ENCODE peak calls at places on chromosomes 3 and 15, in five cellular contexts. L is uterus; V is foreskin keratinocyte; O is CD4-positive, alpha-beta T cell; M is fibroblast of lung. R is an unnamed sample.
A peak's percentile ranks its signal among the peaks of the same experiment; 100 is the strongest.

GRCh38 chr15:63928185-63928852 is 94.6 kb upstream of the HERC1 start:
- DNase-seq in O (no peak), V (no peak), L (no peak), M (no peak), R (no peak)

GRCh38 chr3:13622356-13622755 is 73.4 kb downstream of the FBLN2 start:
- DNase-seq in M (no peak), O (no peak), L (no peak), V (no peak), R (no peak)

GRCh38 chr3:174243194-174243593 is 615.9 kb upstream of the NAALADL2 start:
- DNase-seq in M (peak; percentile 42), V (no peak), O (no peak), L (no peak), R (no peak)

GRCh38 chr15:89801471-89802205 is 13.0 kb downstream of the ANPEP start:
- DNase-seq in L (no peak), V (no peak), O (no peak), M (no peak), R (no peak)

GRCh38 chr3:33096103-33096868 is 660 bp downstream of the GLB1 start:
- DNase-seq in L (peak; percentile 37), M (peak; percentile 48), V (peak; percentile 46), O (peak; percentile 31), R (peak; percentile 47)

GRCh38 chr15:23897576-23897975 is 210.5 kb upstream of the NDN start:
- DNase-seq in M (no peak), L (no peak), O (no peak), V (no peak), R (no peak)

GRCh38 chr3:66426135-66426534 is 74.7 kb downstream of the LRIG1 start:
- DNase-seq in O (no peak), M (no peak), V (no peak), L (no peak), R (no peak)

GRCh38 chr3:98680723-98681122 is 82.4 kb upstream of the ST3GAL6 start:
- DNase-seq in V (peak; percentile 84), M (peak; percentile 7), O (no peak), L (no peak), R (no peak)

GRCh38 chr15:33131880-33132279 is 62.6 kb downstream of the FMN1 start:
- DNase-seq in L (no peak), O (no peak), M (peak; percentile 68), V (peak; percentile 70), R (no peak)

GRCh38 chr3:177281292-177281942 is 84.1 kb upstream of the TBL1XR1 start:
- DNase-seq in L (no peak), V (no peak), O (no peak), M (no peak), R (no peak)

GRCh38 chr15:97978408-97979130 is 18.1 kb downstream of the ARRDC4 start:
- DNase-seq in L (no peak), V (no peak), M (no peak), O (no peak), R (no peak)

GRCh38 chr3:53134631-53135232 is 4.5 kb upstream of the RFT1 start:
- DNase-seq in V (peak; percentile 48), L (peak; percentile 35), M (peak; percentile 74), O (peak; percentile 43), R (peak; percentile 42)

GRCh38 chr3:100102757-100103156 is 11.5 kb downstream of the FILIP1L start:
- DNase-seq in V (no peak), M (no peak), L (no peak), O (no peak), R (no peak)

GRCh38 chr3:48141225-48142137 is 46.7 kb downstream of the CDC25A start:
- DNase-seq in M (no peak), L (no peak), O (no peak), V (peak; percentile 75), R (no peak)

GRCh38 chr3:139187154-139187553 is 142.5 kb upstream of the PRR23C start:
- DNase-seq in O (no peak), L (no peak), M (no peak), V (no peak), R (no peak)

GRCh38 chr3:128133273-128133883 is 9.8 kb upstream of the RUVBL1 start:
- DNase-seq in M (peak; percentile 75), O (peak; percentile 31), V (peak; percentile 50), L (no peak), R (peak; percentile 69)

GRCh38 chr3:158508481-158508880 is 62.5 kb upstream of the MLF1 start:
- DNase-seq in M (peak; percentile 73), O (no peak), V (no peak), L (no peak), R (no peak)

GRCh38 chr3:176526942-176527341 is 670.3 kb downstream of the TBL1XR1 start:
- DNase-seq in V (no peak), O (no peak), M (no peak), L (no peak), R (no peak)

GRCh38 chr3:109023656-109024254 is 70.1 kb upstream of the GUCA1C start:
- DNase-seq in V (peak; percentile 25), M (peak; percentile 63), O (no peak), L (no peak), R (peak; percentile 59)

GRCh38 chr3:122200681-122201080 is 17.2 kb downstream of the CASR start:
- DNase-seq in V (no peak), M (no peak), L (no peak), O (no peak), R (no peak)

GRCh38 chr3:52431459-52432223 is 13.3 kb downstream of the SEMA3G start:
- DNase-seq in O (no peak), V (no peak), L (peak; percentile 17), M (no peak), R (no peak)

GRCh38 chr3:189270248-189270832 is 98.6 kb downstream of the TPRG1 start:
- DNase-seq in L (peak; percentile 20), O (peak; percentile 10), V (peak; percentile 88), M (peak; percentile 78), R (peak; percentile 91)

GRCh38 chr3:57582470-57583168 is 14.5 kb downstream of the ARF4 start:
- DNase-seq in V (peak; percentile 86), M (no peak), L (no peak), O (no peak), R (no peak)

GRCh38 chr3:187935623-187936156 is 190.4 kb upstream of the BCL6 start:
- DNase-seq in M (no peak), L (no peak), O (no peak), V (no peak), R (no peak)

GRCh38 chr15:41148065-41148464 is 32.0 kb upstream of the INO80 start:
- DNase-seq in L (no peak), O (no peak), V (no peak), M (no peak), R (no peak)

GRCh38 chr15:38691365-38691764 is 126.8 kb upstream of the RASGRP1 start:
- DNase-seq in M (no peak), V (no peak), O (no peak), L (no peak), R (no peak)

GRCh38 chr15:31402511-31403056 is 75.9 kb downstream of the KLF13 start:
- DNase-seq in V (peak; percentile 26), O (no peak), L (peak; percentile 58), M (peak; percentile 62), R (no peak)

GRCh38 chr3:169278092-169278491 is 385.4 kb downstream of the MECOM start:
- DNase-seq in L (no peak), M (no peak), V (no peak), O (no peak), R (no peak)

GRCh38 chr3:114557791-114558190 is 264.0 kb downstream of the TIGIT start:
- DNase-seq in M (peak; percentile 32), V (peak; percentile 38), L (no peak), O (no peak), R (no peak)

DNA sequence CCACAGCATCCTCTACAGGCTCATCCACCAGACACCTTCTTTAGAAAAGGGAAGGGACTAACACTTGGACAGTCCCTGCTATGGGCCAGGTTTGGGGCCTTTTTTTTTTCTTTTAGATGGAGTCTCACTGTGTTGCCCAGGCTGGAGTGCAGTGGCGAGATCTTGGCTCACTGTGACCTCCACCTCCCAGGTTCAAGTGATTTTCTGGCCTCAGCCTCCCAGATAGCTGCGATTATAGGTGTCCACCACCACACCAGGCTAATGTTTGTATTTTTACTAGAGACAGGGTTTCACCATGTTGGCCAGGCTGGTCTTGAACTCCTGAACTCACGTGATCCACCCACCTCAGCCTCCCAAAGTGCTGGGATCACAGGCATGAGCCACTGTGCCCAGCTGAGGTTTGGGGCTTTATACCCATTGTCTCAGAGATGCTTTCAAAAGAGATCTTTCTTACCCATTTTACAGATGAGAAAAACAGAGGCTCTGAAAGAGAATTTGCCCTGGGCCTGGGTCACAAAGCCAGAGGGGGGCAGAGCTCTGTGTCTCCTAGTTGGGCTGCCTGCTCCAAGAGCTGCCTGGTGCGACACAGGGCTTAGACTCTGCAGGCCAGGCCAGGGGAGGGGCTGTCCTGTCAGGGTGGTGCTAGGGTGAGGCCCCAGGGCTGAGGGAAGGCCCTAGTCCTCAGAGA is 11.6 kb downstream of the LINGO1 start:
- DNase-seq in L (no peak), V (no peak), O (no peak), M (no peak), R (no peak)
- H3K27ac ChIP-seq in L (no peak overlapping the region), V (no peak overlapping the region), O (no peak overlapping the region), M (no peak overlapping the region), R (no peak overlapping the region)

DNA sequence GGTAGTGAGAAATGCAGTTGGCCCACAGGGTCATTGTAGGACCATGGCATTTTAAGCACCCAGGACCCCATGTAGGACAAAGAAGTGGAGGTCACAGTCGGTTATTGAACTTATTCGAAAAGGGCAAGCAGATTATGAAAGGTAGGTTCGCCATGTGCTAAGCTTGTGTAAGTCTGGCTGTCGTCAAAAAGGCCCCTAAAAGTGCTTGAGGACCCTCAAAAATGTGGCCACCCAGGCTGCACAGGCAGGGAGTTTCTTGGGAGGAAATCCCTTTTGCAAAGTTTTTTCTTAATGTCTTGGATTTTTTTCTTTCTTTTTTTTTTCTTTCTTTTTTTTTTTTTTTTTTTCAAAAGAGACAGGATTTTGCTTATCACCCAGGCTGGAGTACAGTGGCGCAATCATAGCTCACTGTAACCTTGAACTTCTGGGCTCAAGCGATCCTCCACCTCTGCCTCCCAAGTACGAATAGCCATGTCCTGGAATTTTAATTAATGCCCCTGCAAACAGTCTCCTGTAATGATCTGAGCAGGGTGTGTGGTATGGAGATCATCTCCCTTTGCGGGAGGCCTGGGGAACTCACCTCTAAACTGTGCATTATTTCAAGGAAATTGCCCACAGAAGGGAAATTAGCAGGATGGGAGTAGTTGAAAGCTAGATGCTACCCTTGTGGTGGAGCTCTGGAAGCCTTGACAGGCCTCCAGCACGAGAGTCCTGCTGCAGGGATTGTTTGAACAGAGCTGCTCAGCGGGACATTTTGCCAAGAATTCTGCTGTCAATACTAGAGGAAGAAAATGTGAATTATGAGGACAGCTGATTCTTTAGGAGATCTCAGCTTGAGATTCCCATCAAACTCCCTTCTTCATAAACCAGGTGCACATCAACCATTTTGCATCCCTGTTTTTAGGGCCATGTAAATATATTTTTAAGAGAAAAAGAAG is 28.4 kb downstream of the THSD4 start:
- DNase-seq in V (no peak), O (no peak), L (no peak), M (no peak), R (no peak)
- H3K27ac ChIP-seq in V (no peak overlapping the region), O (no peak overlapping the region), L (no peak overlapping the region), M (no peak overlapping the region), R (no peak overlapping the region)

GRCh38 chr15:80450811-80451321 is 46.7 kb downstream of the ARNT2 start:
- DNase-seq in L (no peak), O (no peak), M (no peak), V (no peak), R (peak; percentile 62)
- H3K27ac ChIP-seq in L (no peak overlapping the region), O (no peak overlapping the region), M (no peak overlapping the region), V (no peak overlapping the region), R (no peak overlapping the region)

GRCh38 chr15:37081985-37082384 is 18.4 kb downstream of the MEIS2 start:
- DNase-seq in M (no peak), O (no peak), L (no peak), V (no peak), R (no peak)
- H3K27ac ChIP-seq in M (no peak overlapping the region), O (no peak overlapping the region), L (peak overlapping the region; percentile 59), V (no peak overlapping the region), R (no peak overlapping the region)

R was measured in A673.